ENCODE peak calls at places on chromosomes 12 and 14, in eight cellular contexts. I is GM12865, O is GM06990, G is osteocyte, A is choroid plexus epithelial cell, C is lower lobe of right lung, B is astrocyte of the cerebellum, F is fibroblast of the aortic adventitia. R is an unnamed sample.

GRCh38 chr14:103549361-103550311 is 12.8 kb downstream of the BAG5 start:
- DNase-seq in I (no peak), O (peak), G (no peak), A (no peak), C (peak), B (no peak), F (no peak), R (no peak)

GRCh38 chr12:110079477-110080400 is 31.4 kb upstream of the C12orf76 start:
- DNase-seq in I (peak), O (peak), G (no peak), A (peak), C (peak), B (no peak), F (peak), R (peak)

GRCh38 chr12:132204822-132205270 is 60.6 kb downstream of the NOC4L start:
- DNase-seq in I (no peak), O (no peak), G (no peak), A (no peak), C (no peak), B (no peak), F (no peak), R (no peak)

GRCh38 chr12:1429980-1430379 is 164.4 kb downstream of the FBXL14 start:
- DNase-seq in I (no peak), O (no peak), G (no peak), A (peak), C (no peak), B (peak), F (peak), R (no peak)

GRCh38 chr12:79848321-79848720 is 86.6 kb downstream of the PPP1R12A start:
- DNase-seq in I (no peak), O (no peak), G (no peak), A (peak), C (no peak), B (no peak), F (no peak), R (no peak)

GRCh38 chr14:55979096-55979495 is 139.1 kb upstream of the PELI2 start:
- DNase-seq in I (no peak), O (no peak), G (no peak), A (no peak), C (no peak), B (no peak), F (no peak), R (no peak)

GRCh38 chr12:124230117-124230757 is 64.7 kb upstream of the RFLNA start:
- DNase-seq in I (no peak), O (no peak), G (no peak), A (no peak), C (no peak), B (no peak), F (no peak), R (no peak)

GRCh38 chr12:57893460-57894353 is 47.2 kb upstream of the CTDSP2 start:
- DNase-seq in I (peak), O (no peak), G (peak), A (peak), C (peak), B (peak), F (peak), R (no peak)

GRCh38 chr14:58298477-58298879 is at the start of gene ARID4A:
- DNase-seq in I (no peak), O (no peak), G (no peak), A (no peak), C (peak), B (no peak), F (no peak), R (no peak)

GRCh38 chr12:65306603-65307501 is 28.4 kb downstream of the MSRB3 start:
- DNase-seq in I (peak), O (peak), G (no peak), A (peak), C (peak), B (no peak), F (peak), R (no peak)

GRCh38 chr14:27739657-27740156 is 1026.9 kb upstream of the FOXG1 start:
- DNase-seq in I (no peak), O (no peak), G (no peak), A (no peak), C (no peak), B (no peak), F (no peak), R (no peak)

GRCh38 chr12:113837059-113837458 is 129.1 kb downstream of the RBM19 start:
- DNase-seq in I (no peak), O (no peak), G (no peak), A (peak), C (no peak), B (no peak), F (peak), R (no peak)

GRCh38 chr14:101877766-101878165 is 86.6 kb upstream of the DYNC1H1 start:
- DNase-seq in I (no peak), O (no peak), G (no peak), A (no peak), C (no peak), B (no peak), F (no peak), R (no peak)

GRCh38 chr14:95840094-95840493 is 36.5 kb upstream of the TUNAR start:
- DNase-seq in I (no peak), O (no peak), G (no peak), A (no peak), C (no peak), B (no peak), F (no peak), R (no peak)

GRCh38 chr12:12265035-12265434 is 1.8 kb downstream of the LRP6 start:
- DNase-seq in I (no peak), O (no peak), G (no peak), A (no peak), C (no peak), B (no peak), F (no peak), R (no peak)

GRCh38 chr12:102757154-102757873 is 159.7 kb downstream of the PAH start:
- DNase-seq in I (peak), O (no peak), G (no peak), A (no peak), C (no peak), B (no peak), F (no peak), R (no peak)

GRCh38 chr12:132600048-132601032 is 10.0 kb downstream of the LRCOL1 start:
- DNase-seq in I (peak), O (no peak), G (no peak), A (peak), C (peak), B (no peak), F (peak), R (peak)

GRCh38 chr14:95167177-95167576 is 9.8 kb upstream of the DICER1 start:
- DNase-seq in I (no peak), O (no peak), G (no peak), A (no peak), C (no peak), B (no peak), F (no peak), R (no peak)

GRCh38 chr12:124769166-124769530 is 94.5 kb downstream of the SCARB1 start:
- DNase-seq in I (no peak), O (no peak), G (no peak), A (peak), C (no peak), B (no peak), F (peak), R (no peak)

GRCh38 chr14:72045885-72046284 is 113.7 kb downstream of the RGS6 start:
- DNase-seq in I (no peak), O (no peak), G (no peak), A (no peak), C (no peak), B (no peak), F (no peak), R (no peak)

GRCh38 chr12:65998031-65998430 is 132.5 kb downstream of the LLPH start:
- DNase-seq in I (no peak), O (no peak), G (no peak), A (no peak), C (no peak), B (no peak), F (no peak), R (no peak)

GRCh38 chr12:90823859-90824258 is 131.1 kb downstream of the CCER1 start:
- DNase-seq in I (no peak), O (no peak), G (no peak), A (no peak), C (no peak), B (no peak), F (no peak), R (no peak)

GRCh38 chr12:143964-144649 is 69.8 kb downstream of the SLC6A12 start:
- DNase-seq in I (no peak), O (no peak), G (no peak), A (no peak), C (no peak), B (no peak), F (no peak), R (no peak)

GRCh38 chr12:69157023-69157655 is 82.2 kb upstream of the CPSF6 start:
- DNase-seq in I (peak), O (peak), G (peak), A (peak), C (peak), B (peak), F (peak), R (peak)

GRCh38 chr12:122888232-122888752 is 7.6 kb downstream of the VPS37B start:
- DNase-seq in I (peak), O (no peak), G (no peak), A (peak), C (peak), B (peak), F (peak), R (no peak)

GRCh38 chr14:91484744-91485143 is 25.4 kb downstream of the PPP4R3A start:
- DNase-seq in I (peak), O (no peak), G (no peak), A (no peak), C (no peak), B (no peak), F (no peak), R (peak)

DNA sequence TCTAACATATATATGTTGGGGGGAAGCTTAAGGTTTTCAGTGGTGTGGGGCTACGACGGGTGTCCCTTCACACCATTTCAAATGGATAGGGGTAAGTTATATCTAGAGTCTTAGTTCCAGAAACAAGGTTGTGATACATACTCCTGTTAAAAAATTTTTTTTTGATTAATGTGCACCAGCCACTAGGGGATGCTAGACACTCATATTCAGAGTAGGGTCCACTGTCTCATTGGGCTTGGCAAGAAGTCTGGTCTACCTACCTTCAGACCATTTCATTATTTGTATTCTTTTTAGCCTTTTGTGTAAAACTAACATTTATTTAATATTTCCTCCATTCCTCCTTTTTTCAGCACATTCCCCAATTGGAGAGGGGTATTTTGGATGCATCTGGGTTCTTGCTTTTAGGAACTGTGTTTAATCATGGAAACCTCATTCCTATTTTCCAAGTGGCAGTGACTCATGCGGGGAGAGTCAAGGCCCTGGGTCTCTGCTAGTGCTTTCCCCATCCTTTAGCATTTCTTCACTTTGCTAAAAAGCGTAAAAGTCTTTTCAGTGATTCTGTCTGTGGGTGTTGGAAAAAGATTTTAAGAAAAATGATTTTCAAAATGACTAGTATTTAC is 33.4 kb downstream of the ANO4 start:
- DNase-seq in I (peak), O (no peak), G (no peak), A (peak), C (no peak), B (peak), F (peak), R (peak)
- TF ChIP-seq CTCF in I (peak), O (peak), G (peak), A (peak), C (peak), B (peak), F (peak), R (peak)

GRCh38 chr14:41586237-41586636 is 20.4 kb upstream of the LRFN5 start:
- DNase-seq in I (no peak), O (no peak), G (no peak), A (no peak), C (no peak), B (no peak), F (peak), R (no peak)
- TF ChIP-seq CTCF in I (no peak), O (no peak), G (no peak), A (no peak), C (no peak), B (no peak), F (no peak), R (no peak)

GRCh38 chr14:24270537-24271133 is 762 bp downstream of the RABGGTA start:
- DNase-seq in I (no peak), O (no peak), G (no peak), A (no peak), C (no peak), B (no peak), F (no peak), R (no peak)
- TF ChIP-seq CTCF in I (no peak), O (no peak), G (no peak), A (no peak), C (no peak), B (no peak), F (no peak), R (no peak)

GRCh38 chr14:75675265-75675960 is 14.4 kb downstream of the TTLL5 start:
- DNase-seq in I (no peak), O (no peak), G (no peak), A (peak), C (no peak), B (peak), F (no peak), R (no peak)
- TF ChIP-seq CTCF in I (no peak), O (peak), G (peak), A (peak), C (no peak), B (peak), F (no peak), R (no peak)

GRCh38 chr14:77027538-77028383 is 747 bp downstream of the IRF2BPL start:
- DNase-seq in I (peak), O (peak), G (peak), A (peak), C (peak), B (no peak), F (peak), R (peak)

GRCh38 chr14:77024171-77024627 is 4.3 kb downstream of the IRF2BPL start:
- DNase-seq in I (peak), O (no peak), G (no peak), A (peak), C (peak), B (no peak), F (peak), R (no peak)

GRCh38 chr14:77026930-77027537 is 1.5 kb downstream of the IRF2BPL start:
- DNase-seq in I (peak), O (peak), G (no peak), A (peak), C (peak), B (no peak), F (peak), R (peak)

GRCh38 chr14:77026166-77026929 is 2.2 kb downstream of the IRF2BPL start:
- DNase-seq in I (no peak), O (no peak), G (no peak), A (peak), C (peak), B (no peak), F (peak), R (no peak)

DNA sequence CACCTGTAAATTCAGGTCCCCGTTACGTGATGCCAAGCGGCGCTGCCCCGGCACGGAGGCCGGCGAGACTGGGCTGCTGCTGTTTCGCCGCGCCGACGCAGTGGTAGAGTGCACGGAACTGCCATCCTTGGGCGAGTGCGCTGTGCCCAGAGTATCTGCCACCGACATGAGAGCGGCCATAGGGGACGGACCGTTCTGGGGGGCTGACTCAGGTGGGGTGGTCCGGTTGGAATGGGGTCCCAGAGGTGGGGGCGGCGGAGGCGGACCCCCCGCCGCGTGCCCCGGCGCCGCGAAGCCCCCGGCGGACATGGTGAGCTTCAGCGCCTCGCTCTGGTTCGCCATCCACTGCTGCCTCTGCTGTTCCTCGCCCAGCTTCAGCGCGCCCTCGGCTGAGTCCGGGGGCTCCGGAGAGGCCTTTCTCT is 2.8 kb downstream of the IRF2BPL start:
- DNase-seq in I (no peak), O (no peak), G (no peak), A (no peak), C (no peak), B (no peak), F (no peak), R (no peak)
- TF ChIP-seq CTCF in I (no peak), O (no peak), G (no peak), A (no peak), C (no peak), B (no peak), F (no peak), R (no peak)

DNA sequence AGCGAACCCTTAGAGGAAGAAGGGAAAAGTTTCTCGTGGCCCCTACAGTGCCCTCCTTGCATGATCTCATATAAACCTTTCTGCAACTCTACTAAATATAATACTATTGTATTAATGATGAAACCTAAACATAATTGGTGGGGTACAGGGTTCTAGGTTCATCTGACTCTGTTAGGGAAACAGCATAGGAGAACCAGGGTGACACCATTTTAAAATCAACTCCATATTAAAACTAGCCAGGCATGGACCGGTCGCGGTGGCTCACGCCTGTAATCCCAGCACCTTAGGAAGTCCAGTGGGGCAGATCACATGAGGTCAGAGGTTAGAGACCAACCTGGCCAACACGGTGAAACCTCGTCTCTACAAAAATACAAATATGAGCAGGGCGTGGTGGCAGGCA is 15.0 kb upstream of the RND1 start:
- DNase-seq in I (no peak), O (no peak), G (no peak), A (no peak), C (no peak), B (no peak), F (no peak), R (no peak)
- TF ChIP-seq CTCF in I (no peak), O (no peak), G (no peak), A (no peak), C (no peak), B (no peak), F (no peak), R (no peak)

R was measured in GM13977.